ENCODE peak calls at places on chromosome 17, in four cellular contexts. C is GM12892; U is activated CD8-positive, alpha-beta memory T cell treated with anti-CD3 and anti-CD28 coated beads for 1 hour; N is stimulated activated CD4-positive, alpha-beta T cell treated with anti-CD3 and anti-CD28 coated beads, Interleukin-2, amount 100 ng/mL, for 24 hours. M is an unnamed sample.

GRCh38 chr17:4492762-4493561 is 5.7 kb upstream of the SPNS2 start:
- DNase-seq in C (no peak), U (no peak), N (peak), M (no peak)

GRCh38 chr17:19716108-19717030 is at the start of gene SLC47A2:
- DNase-seq in C (no peak), U (no peak), N (no peak), M (no peak)

GRCh38 chr17:62178579-62178978 is 113.5 kb upstream of the MED13 start:
- DNase-seq in N (no peak), C (no peak), U (no peak), M (no peak)

GRCh38 chr17:76572201-76572910 is 13.3 kb downstream of the ST6GALNAC2 start:
- DNase-seq in U (no peak), C (no peak), N (no peak), M (no peak)

GRCh38 chr17:34386925-34387550 is 24.0 kb upstream of the CCL1 start:
- DNase-seq in C (no peak), U (no peak), N (no peak), M (no peak)

GRCh38 chr17:79039171-79039570 is 15.2 kb downstream of the C1QTNF1 start:
- DNase-seq in U (no peak), C (no peak), N (no peak), M (no peak)

GRCh38 chr17:59620518-59621259 is 994 bp downstream of the CLTC start:
- DNase-seq in U (peak), N (peak), C (peak), M (no peak)

GRCh38 chr17:55324296-55324978 is 59.7 kb downstream of the HLF start:
- DNase-seq in C (no peak), N (no peak), U (no peak), M (no peak)

GRCh38 chr17:43881758-43882505 is 25.4 kb downstream of the MPP2 start:
- DNase-seq in U (no peak), C (no peak), N (no peak), M (no peak)

GRCh38 chr17:47955497-47956461 is 1.9 kb downstream of the PRR15L start:
- DNase-seq in U (no peak), C (no peak), N (no peak), M (no peak)

GRCh38 chr17:7445011-7445927 is at the start of gene CHRNB1:
- DNase-seq in N (peak), U (peak), C (no peak), M (no peak)

GRCh38 chr17:19724501-19725420 is 8.4 kb upstream of the SLC47A2 start:
- DNase-seq in C (no peak), N (peak), U (peak), M (no peak)

GRCh38 chr17:70329751-70330150 is 160.4 kb downstream of the KCNJ2 start:
- DNase-seq in C (no peak), N (no peak), U (no peak), M (no peak)

GRCh38 chr17:55344514-55344997 is 77.1 kb downstream of the MMD start:
- DNase-seq in N (no peak), U (no peak), C (no peak), M (no peak)

GRCh38 chr17:39134878-39135277 is 16.6 kb downstream of the PLXDC1 start:
- DNase-seq in U (no peak), C (no peak), N (no peak), M (no peak)

GRCh38 chr17:17044846-17045561 is 2.7 kb downstream of the MPRIP start:
- DNase-seq in U (no peak), C (no peak), N (no peak), M (no peak)

GRCh38 chr17:40515491-40516041 is 14.1 kb upstream of the TNS4 start:
- DNase-seq in C (no peak), U (no peak), N (peak), M (no peak)

GRCh38 chr17:5561736-5562135 is 22.6 kb downstream of the NLRP1 start:
- DNase-seq in C (no peak), N (no peak), U (no peak), M (no peak)

GRCh38 chr17:75736173-75736835 is 15.0 kb downstream of the ITGB4 start:
- DNase-seq in U (no peak), N (no peak), C (no peak), M (no peak)

GRCh38 chr17:74736423-74737298 is at the start of gene RAB37:
- DNase-seq in C (peak), U (no peak), N (no peak), M (no peak)

GRCh38 chr17:58344791-58345157 is 7.2 kb downstream of the SUPT4H1 start:
- DNase-seq in C (peak), U (no peak), N (peak), M (no peak)

GRCh38 chr17:74454197-74455024 is 12.0 kb upstream of the CD300A start:
- DNase-seq in U (no peak), N (no peak), C (no peak), M (no peak)

GRCh38 chr17:3974980-3975379 is 10.7 kb upstream of the ATP2A3 start:
- DNase-seq in C (no peak), U (no peak), N (no peak), M (no peak)

GRCh38 chr17:79985951-79986391 is 49.7 kb downstream of the TBC1D16 start:
- DNase-seq in U (no peak), N (no peak), C (no peak), M (no peak)

GRCh38 chr17:55086635-55087058 is 118.1 kb downstream of the STXBP4 start:
- DNase-seq in U (no peak), C (no peak), N (no peak), M (no peak)

GRCh38 chr17:57855391-57856035 is 5.7 kb upstream of the MRPS23 start:
- DNase-seq in U (no peak), C (no peak), N (no peak), M (no peak)

GRCh38 chr17:63116967-63117366 is 150.9 kb downstream of the TANC2 start:
- DNase-seq in C (no peak), N (no peak), U (no peak), M (no peak)

GRCh38 chr17:64615025-64615677 is 47.0 kb downstream of the SMURF2 start:
- DNase-seq in N (no peak), C (no peak), U (no peak), M (no peak)

GRCh38 chr17:76547183-76547641 is 7.4 kb downstream of the PRCD start:
- DNase-seq in C (peak), N (peak), U (peak), M (no peak)

GRCh38 chr17:35068249-35068648 is 4.7 kb upstream of the RFFL start:
- DNase-seq in C (no peak), U (no peak), N (no peak), M (no peak)